ENCODE peak calls at places on chromosomes 3 and 15, in seven cellular contexts. O is Kasumi-1, C is thoracic aorta, M is aorta, L is coronary artery, B is NCI-H1092, A is left ventricle myocardium inferior. H is an unnamed sample.

GRCh38 chr3:158768361-158768787 is 33.5 kb upstream of the MFSD1 start:
- DNase-seq in L (no peak), B (no peak), C (no peak), O (no peak), M (peak), A (peak), H (peak)

GRCh38 chr3:136728918-136729317 is 23.3 kb downstream of the STAG1 start:
- DNase-seq in B (no peak), C (no peak), L (no peak), A (no peak), O (no peak), M (no peak), H (no peak)

GRCh38 chr3:13045904-13046568 is 27.2 kb downstream of the IQSEC1 start:
- DNase-seq in M (peak), O (peak), B (no peak), A (no peak), C (no peak), L (no peak), H (peak)

GRCh38 chr15:50542051-50542450 is 4.4 kb downstream of the USP50 start:
- DNase-seq in O (no peak), M (no peak), C (no peak), A (no peak), L (no peak), B (no peak), H (no peak)

GRCh38 chr3:48852151-48852550 is 4.5 kb upstream of the PRKAR2A start:
- DNase-seq in C (no peak), O (peak), B (no peak), M (no peak), L (no peak), A (no peak), H (no peak)

GRCh38 chr15:80779658-80780415 is 667 bp downstream of the CEMIP start:
- DNase-seq in A (no peak), C (no peak), B (no peak), L (no peak), M (no peak), O (no peak), H (peak)

GRCh38 chr3:77038928-77039605 is 832 bp upstream of the ROBO2 start:
- DNase-seq in O (peak), M (no peak), L (no peak), C (no peak), A (no peak), B (no peak), H (no peak)

GRCh38 chr3:73298243-73299183 is 237.1 kb downstream of the EBLN2 start:
- DNase-seq in B (no peak), C (no peak), O (no peak), M (no peak), A (no peak), L (no peak), H (no peak)

GRCh38 chr15:98597666-98598065 is 50.7 kb upstream of the IGF1R start:
- DNase-seq in O (no peak), C (no peak), B (no peak), L (no peak), A (no peak), M (no peak), H (no peak)

GRCh38 chr3:147384210-147385058 is 21.9 kb downstream of the ZIC4 start:
- DNase-seq in B (no peak), A (no peak), M (no peak), O (no peak), L (peak), C (no peak), H (no peak)

GRCh38 chr3:107523361-107524213 is 825 bp downstream of the BBX start:
- DNase-seq in O (peak), M (peak), B (no peak), A (peak), C (no peak), L (peak), H (peak)

H was measured in right cardiac atrium.